ENCODE peak calls at places on chromosomes 5 and 9, in seven cellular contexts. U, D, X, S, Y, Q and J are unnamed samples.

GRCh38 chr9:128203842-128204551 is 818 bp downstream of the DNM1 start:
- DNase-seq in X (peak), S (no peak), Y (peak), Q (peak), D (peak), U (no peak), J (no peak)

GRCh38 chr9:93114169-93114983 is 18.4 kb downstream of the CARD19 start:
- DNase-seq in X (no peak), Q (no peak), Y (peak), D (peak), S (no peak), U (no peak), J (peak)

GRCh38 chr9:136538599-136539426 is 7.0 kb downstream of the NOTCH1 start:
- DNase-seq in D (no peak), X (peak), S (no peak), Y (peak), U (peak), Q (no peak), J (peak)

GRCh38 chr9:134698587-134699342 is 57.2 kb downstream of the COL5A1 start:
- DNase-seq in D (peak), U (peak), X (peak), Y (peak), S (no peak), Q (peak), J (peak)

GRCh38 chr9:91714020-91714721 is 235.9 kb downstream of the ROR2 start:
- DNase-seq in U (peak), Q (peak), S (no peak), X (peak), D (peak), Y (peak), J (peak)

GRCh38 chr5:10301266-10301665 is 6.4 kb downstream of the CMBL start:
- DNase-seq in X (no peak), Q (no peak), U (no peak), Y (no peak), S (no peak), D (no peak), J (peak)

GRCh38 chr5:137672001-137672400 is 63.9 kb downstream of the KLHL3 start:
- DNase-seq in X (no peak), S (no peak), Q (no peak), D (no peak), U (no peak), Y (no peak), J (no peak)

GRCh38 chr5:169006878-169007790 is 293.8 kb downstream of the SLIT3 start:
- DNase-seq in U (no peak), D (peak), X (no peak), Q (no peak), S (no peak), Y (no peak), J (no peak)

GRCh38 chr9:38087934-38088925 is 19.2 kb upstream of the SHB start:
- DNase-seq in Q (peak), Y (peak), X (peak), S (peak), D (peak), U (peak), J (peak)

GRCh38 chr9:121557581-121558422 is 58.2 kb upstream of the GGTA1 start:
- DNase-seq in D (peak), S (no peak), Q (peak), Y (peak), U (peak), X (peak), J (peak)

GRCh38 chr5:132257131-132258101 is at the start of gene PDLIM4:
- DNase-seq in Q (peak), S (peak), U (no peak), X (peak), D (peak), Y (no peak), J (peak)

GRCh38 chr9:129685220-129685932 is 19.9 kb downstream of the PRRX2 start:
- DNase-seq in X (no peak), S (no peak), Y (no peak), Q (no peak), U (no peak), D (peak), J (no peak)

GRCh38 chr5:114223866-114224265 is 138.0 kb upstream of the KCNN2 start:
- DNase-seq in D (no peak), Q (peak), X (peak), U (peak), S (no peak), Y (no peak), J (no peak)
- TF ChIP-seq CTCF in D (no peak), Q (peak), X (peak), U (peak), S (peak), Y (peak), J (no peak)

DNA sequence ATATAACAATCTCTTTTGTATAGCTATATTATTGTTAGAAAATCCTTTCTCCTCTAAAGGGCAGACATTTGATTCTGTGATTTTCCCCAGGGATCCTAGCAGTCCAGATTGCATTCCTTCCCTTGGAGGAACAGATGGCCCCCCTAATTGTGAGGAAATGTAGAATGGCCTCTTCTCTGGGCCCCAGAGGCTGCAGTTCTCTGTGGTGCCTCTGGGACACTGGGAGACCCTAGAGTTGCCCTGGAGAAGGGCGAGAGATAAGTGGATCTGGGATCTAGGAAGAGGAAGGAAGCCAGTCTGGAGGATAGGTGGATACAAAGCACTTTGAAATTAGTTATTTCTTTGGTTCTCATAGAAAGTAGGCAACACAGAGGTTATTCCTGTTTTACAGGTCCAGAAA is 1.9 kb upstream of the HINT2 start:
- DNase-seq in U (no peak), Q (peak), S (no peak), X (no peak), D (no peak), Y (no peak), J (no peak)
- TF ChIP-seq CTCF in U (peak), Q (peak), S (peak), X (peak), D (peak), Y (no peak), J (no peak)

DNA sequence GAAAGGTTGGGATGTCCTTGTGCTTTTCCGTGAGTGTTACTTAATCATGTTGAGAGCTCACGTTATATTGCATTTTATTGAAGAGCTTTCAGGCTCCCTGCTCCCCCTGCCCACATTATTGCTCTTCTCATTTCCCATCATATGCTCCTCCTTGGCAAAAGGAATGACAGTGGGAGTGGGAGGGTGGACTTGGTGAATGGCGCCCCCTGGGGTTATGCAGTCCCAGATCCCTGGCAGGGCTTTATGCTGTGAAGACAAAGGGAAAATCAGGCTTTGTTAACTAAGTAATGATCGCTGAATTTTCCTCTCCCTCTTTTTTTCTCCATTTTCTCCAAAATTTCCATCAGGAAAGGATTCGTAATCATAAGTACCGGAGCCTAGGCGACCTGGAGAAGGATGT is 166.6 kb downstream of the SMARCA2 start:
- DNase-seq in Y (no peak), Q (peak), U (no peak), S (no peak), X (peak), D (no peak), J (peak)
- TF ChIP-seq CTCF in Y (peak), Q (peak), U (peak), S (peak), X (peak), D (peak), J (no peak)

GRCh38 chr9:2065704-2066103 is 50.6 kb downstream of the SMARCA2 start:
- DNase-seq in U (no peak), S (no peak), X (no peak), Q (no peak), D (no peak), Y (no peak), J (no peak)

DNA sequence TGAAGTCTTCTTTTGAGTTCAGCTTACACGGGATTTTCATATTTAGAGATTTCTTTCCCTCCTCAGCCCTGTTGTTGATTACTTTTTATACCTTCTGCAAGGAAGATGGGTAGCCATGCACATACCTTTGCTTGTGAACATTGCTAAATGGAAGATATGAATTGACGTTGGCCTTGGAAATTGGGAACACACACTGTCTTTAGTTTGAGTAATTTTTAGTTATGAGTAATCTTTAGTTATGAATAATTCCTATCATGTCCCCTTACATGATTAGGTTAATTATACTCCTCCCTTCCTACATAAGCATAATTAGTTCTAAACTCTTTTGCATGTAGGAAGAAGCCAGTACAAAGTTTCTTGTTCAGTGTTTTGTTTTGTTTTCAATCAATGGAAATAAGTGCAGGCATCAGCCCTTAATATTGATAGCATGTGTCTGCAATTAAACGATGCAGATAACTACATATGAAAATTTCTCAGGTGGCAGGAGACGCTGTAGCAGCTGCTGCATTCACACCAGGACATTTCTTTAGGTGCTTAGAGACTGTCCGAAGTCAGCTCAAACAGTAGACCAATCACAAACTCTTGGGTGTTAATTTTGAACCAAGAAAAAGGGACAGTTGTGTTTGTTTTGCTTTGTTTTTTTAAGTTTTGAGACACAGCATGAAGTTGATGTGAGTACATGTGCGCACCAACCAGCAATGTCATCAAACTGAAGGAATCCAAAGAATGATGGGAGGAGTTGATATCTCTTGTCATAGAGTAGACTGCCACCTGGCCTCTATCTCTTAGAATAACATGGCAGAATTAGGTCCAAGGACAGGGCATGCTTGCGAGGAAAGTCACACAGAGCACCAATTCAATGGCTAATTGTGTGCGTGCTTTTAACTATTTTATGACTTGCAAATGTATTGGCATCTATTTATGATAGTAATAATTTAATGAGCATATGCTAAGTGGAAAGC is 51.4 kb downstream of the SMARCA2 start:
- DNase-seq in Q (peak), S (no peak), Y (no peak), D (no peak), U (no peak), X (peak), J (no peak)
- TF ChIP-seq CTCF in Q (peak), S (no peak), Y (peak), D (peak), U (no peak), X (no peak), J (no peak)

GRCh38 chr9:36772449-36773370 is 200.0 kb downstream of the MELK start:
- DNase-seq in D (no peak), S (no peak), Y (no peak), Q (peak), X (peak), U (peak), J (no peak)
- TF ChIP-seq CTCF in D (no peak), S (no peak), Y (no peak), Q (no peak), X (no peak), U (no peak), J (no peak)

GRCh38 chr5:162786234-162786633 is 651.2 kb upstream of the CCNG1 start:
- DNase-seq in U (no peak), Q (no peak), D (no peak), X (no peak), Y (no peak), S (no peak), J (no peak)
- TF ChIP-seq CTCF in U (no peak), Q (peak), D (no peak), X (no peak), Y (no peak), S (no peak), J (no peak)

GRCh38 chr5:989961-990530 is 18.6 kb upstream of the NKD2 start:
- DNase-seq in Y (peak), Q (peak), S (no peak), X (peak), U (no peak), D (peak), J (peak)
- TF ChIP-seq CTCF in Y (peak), Q (peak), S (no peak), X (peak), U (peak), D (no peak), J (no peak)

GRCh38 chr5:150639751-150640150 is 709 bp upstream of the SYNPO start:
- DNase-seq in Q (no peak), S (no peak), U (no peak), D (no peak), X (peak), Y (no peak), J (no peak)

GRCh38 chr5:150639317-150639738 is 1.1 kb upstream of the SYNPO start:
- DNase-seq in S (no peak), Y (no peak), Q (no peak), X (peak), U (no peak), D (peak), J (no peak)

GRCh38 chr5:150641826-150642566 is 1.5 kb downstream of the SYNPO start:
- DNase-seq in S (no peak), X (no peak), Q (peak), U (no peak), Y (no peak), D (no peak), J (no peak)

GRCh38 chr5:150641006-150641570 is 628 bp downstream of the SYNPO start:
- DNase-seq in U (no peak), S (no peak), X (peak), Y (peak), Q (peak), D (peak), J (no peak)

DNA sequence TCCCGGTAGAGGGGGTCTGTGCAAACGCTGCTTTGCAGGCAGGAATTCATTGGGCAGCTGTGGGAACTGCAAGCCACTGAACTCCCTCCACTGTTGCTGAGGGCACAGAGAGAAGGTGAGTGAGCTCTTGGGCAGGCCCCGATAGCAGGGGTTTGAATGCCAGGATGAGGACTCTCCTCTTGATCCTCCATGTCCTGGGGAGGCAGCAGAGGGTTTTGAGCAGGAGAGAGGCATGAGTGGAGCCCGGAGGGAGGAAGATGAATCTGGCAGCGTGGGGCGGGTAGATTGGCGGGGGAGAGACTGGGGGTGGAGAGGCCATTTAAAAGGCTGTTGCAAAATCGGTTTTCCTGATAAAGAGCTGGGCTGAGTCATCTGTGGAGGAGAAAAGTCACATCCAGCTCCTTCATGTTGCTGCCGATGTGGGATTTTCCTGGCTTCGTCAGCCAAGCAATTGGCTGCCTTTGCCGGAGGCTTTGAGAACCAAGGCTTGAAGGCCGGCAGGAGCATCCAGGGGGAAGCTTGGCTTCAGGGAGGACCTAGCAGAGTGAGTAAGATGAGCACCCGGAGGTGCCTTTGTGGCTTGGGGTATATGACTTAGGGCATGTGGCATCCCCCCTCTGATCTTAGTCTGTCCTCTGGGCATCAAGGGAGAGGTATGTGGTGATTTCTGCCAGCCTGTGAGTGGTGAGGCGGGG is at the start of gene SYNPO:
- DNase-seq in Y (peak), D (peak), U (no peak), X (peak), Q (no peak), S (no peak), J (peak)
- TF ChIP-seq CTCF in Y (no peak), D (no peak), U (no peak), X (no peak), Q (no peak), S (no peak), J (no peak)

GRCh38 chr5:43042176-43042625 is 2.1 kb upstream of the ANXA2R start:
- DNase-seq in X (no peak), U (peak), Y (peak), S (no peak), D (peak), Q (peak), J (peak)

GRCh38 chr5:43043400-43043756 is 3.3 kb upstream of the ANXA2R start:
- DNase-seq in Q (no peak), U (no peak), S (no peak), X (no peak), D (no peak), Y (no peak), J (no peak)

GRCh38 chr5:43041669-43042175 is 1.6 kb upstream of the ANXA2R start:
- DNase-seq in U (peak), Q (no peak), Y (no peak), D (peak), S (no peak), X (peak), J (peak)

GRCh38 chr5:43044181-43044914 is 4.2 kb upstream of the ANXA2R start:
- DNase-seq in S (no peak), U (no peak), X (peak), Q (peak), Y (no peak), D (no peak), J (no peak)

GRCh38 chr5:43042626-43043399 is 2.7 kb upstream of the ANXA2R start:
- DNase-seq in S (no peak), Q (peak), D (peak), U (peak), X (peak), Y (peak), J (peak)
- TF ChIP-seq CTCF in S (no peak), Q (no peak), D (no peak), U (peak), X (peak), Y (no peak), J (no peak)

GRCh38 chr5:32471784-32472183 is 27.2 kb upstream of the ZFR start:
- DNase-seq in Q (no peak), X (no peak), D (no peak), Y (no peak), U (no peak), S (no peak), J (no peak)
- TF ChIP-seq CTCF in Q (no peak), X (no peak), D (no peak), Y (peak), U (no peak), S (no peak), J (no peak)